ENCODE peak calls at places on chromosomes 6 and 20, in five cellular contexts. G is neural progenitor cell, Z is hepatocyte, C is PC-3, J is HCT116. A is an unnamed sample. For H3K36me3, the result is how much of the 10 kb centered on the place peaks cover.

GRCh38 chr20:43914697-43915208 is at the start of gene TOX2:
- DNase-seq in J (no peak), G (peak), Z (peak), C (no peak), A (no peak)

GRCh38 chr20:17417221-17417620 is 114.0 kb downstream of the BFSP1 start:
- DNase-seq in C (no peak), G (no peak), J (no peak), Z (no peak), A (no peak)

GRCh38 chr6:64254558-64254957 is 619.0 kb downstream of the PHF3 start:
- DNase-seq in G (no peak), Z (no peak), J (no peak), C (peak), A (no peak)

GRCh38 chr6:37283786-37284185 is 25.8 kb upstream of the TMEM217 start:
- DNase-seq in C (no peak), Z (no peak), J (no peak), G (no peak), A (no peak)

GRCh38 chr20:35487479-35487878 is 32.1 kb downstream of the CEP250 start:
- DNase-seq in C (no peak), J (no peak), Z (no peak), G (no peak), A (no peak)

GRCh38 chr20:57619053-57619831 is 984 bp downstream of the ZBP1 start:
- DNase-seq in C (no peak), G (no peak), J (no peak), Z (no peak), A (peak)

GRCh38 chr20:63553933-63554290 is at the start of gene FNDC11:
- DNase-seq in Z (peak), J (no peak), C (peak), G (peak), A (peak)

GRCh38 chr6:113010590-113010989 is 663.5 kb downstream of the RFPL4B start:
- DNase-seq in G (no peak), C (no peak), Z (no peak), J (no peak), A (no peak)

GRCh38 chr20:51470907-51471411 is 71.6 kb downstream of the NFATC2 start:
- DNase-seq in J (no peak), C (no peak), G (no peak), Z (no peak), A (no peak)

GRCh38 chr6:51025082-51025777 is 206.6 kb downstream of the TFAP2B start:
- DNase-seq in G (no peak), Z (no peak), C (peak), J (no peak), A (no peak)

GRCh38 chr20:18001131-18001921 is 32.5 kb downstream of the MGME1 start:
- DNase-seq in G (no peak), J (no peak), C (peak), Z (peak), A (no peak)

DNA sequence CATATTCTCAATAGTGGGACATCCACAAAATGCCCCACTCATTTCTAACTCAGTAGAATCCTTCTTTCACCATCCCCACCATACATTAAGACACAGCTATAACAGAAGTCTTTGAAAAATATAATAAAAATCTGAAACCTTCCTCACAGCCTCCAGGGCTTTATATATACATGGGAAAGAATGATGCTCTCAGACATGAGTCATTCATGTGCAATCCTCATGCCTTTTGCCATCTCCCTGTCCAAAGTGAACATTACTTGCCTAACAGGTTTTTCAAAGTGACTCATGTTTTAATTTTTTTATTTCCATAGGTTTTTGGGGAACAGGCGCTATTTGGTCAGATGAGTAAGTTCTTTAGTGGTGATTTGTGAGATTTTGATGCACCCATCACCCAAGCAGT is 162.7 kb downstream of the RALGAPA2 start:
- DNase-seq in C (peak), Z (peak), J (peak), G (no peak), A (no peak)
- TF ChIP-seq EZH2phosphoT487 in C (no peak), Z (no peak), J (no peak), G (no peak), A (no peak)

DNA sequence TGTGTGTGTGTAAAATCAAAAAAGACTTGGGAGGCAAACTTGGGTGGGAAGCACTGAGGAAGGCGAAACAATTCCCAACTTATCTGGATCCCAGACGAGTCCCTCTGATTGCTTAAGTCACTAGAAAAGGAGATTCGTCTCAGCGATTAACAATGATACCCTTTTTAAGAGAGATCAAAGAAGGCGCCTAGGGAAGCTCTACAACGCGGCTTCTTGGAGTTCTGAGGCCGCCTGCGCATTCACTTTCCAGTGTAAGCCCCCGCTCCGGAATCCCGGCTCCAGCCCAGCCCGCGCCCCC is 8.7 kb upstream of the TBX18 start:
- DNase-seq in C (no peak), J (no peak), Z (no peak), G (peak), A (no peak)
- H2AFZ ChIP-seq in C (no peak), J (no peak), Z (peak), G (no peak), A (no peak)

DNA sequence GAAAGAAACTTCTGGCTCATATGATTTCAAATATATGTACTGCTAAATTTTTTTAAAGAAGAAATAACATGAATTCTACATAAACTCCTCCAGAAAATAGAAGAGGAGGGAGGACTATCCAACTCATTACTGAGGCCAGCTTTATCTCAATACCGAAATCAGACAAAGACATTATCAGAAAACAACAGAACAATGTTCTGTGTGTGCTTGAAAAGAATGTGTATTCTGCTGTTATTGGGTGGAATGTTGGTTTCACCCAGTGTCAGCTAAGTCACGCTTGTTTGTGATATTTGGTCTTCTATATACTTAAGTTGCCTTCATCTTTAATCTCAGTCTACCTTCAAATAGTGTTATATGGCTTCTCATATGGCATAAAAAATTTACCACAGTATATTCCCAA is 18.6 kb upstream of the ELOVL2 start:
- DNase-seq in G (no peak), J (no peak), Z (no peak), C (no peak), A (no peak)
- H3K36me3 ChIP-seq in G (under half), J (under half), Z (under half), C (under half), A (under half)

GRCh38 chr6:45421700-45422540 is 44.2 kb upstream of the SUPT3H start:
- DNase-seq in J (no peak), C (peak), G (peak), Z (peak), A (peak)

GRCh38 chr6:45423901-45424627 is 46.3 kb upstream of the SUPT3H start:
- DNase-seq in J (no peak), G (peak), C (no peak), Z (peak), A (no peak)

GRCh38 chr6:45420909-45421699 is 43.4 kb upstream of the SUPT3H start:
- DNase-seq in C (no peak), J (no peak), G (no peak), Z (peak), A (no peak)

GRCh38 chr6:45423111-45423900 is 45.6 kb upstream of the SUPT3H start:
- DNase-seq in Z (peak), G (peak), C (peak), J (no peak), A (no peak)

DNA sequence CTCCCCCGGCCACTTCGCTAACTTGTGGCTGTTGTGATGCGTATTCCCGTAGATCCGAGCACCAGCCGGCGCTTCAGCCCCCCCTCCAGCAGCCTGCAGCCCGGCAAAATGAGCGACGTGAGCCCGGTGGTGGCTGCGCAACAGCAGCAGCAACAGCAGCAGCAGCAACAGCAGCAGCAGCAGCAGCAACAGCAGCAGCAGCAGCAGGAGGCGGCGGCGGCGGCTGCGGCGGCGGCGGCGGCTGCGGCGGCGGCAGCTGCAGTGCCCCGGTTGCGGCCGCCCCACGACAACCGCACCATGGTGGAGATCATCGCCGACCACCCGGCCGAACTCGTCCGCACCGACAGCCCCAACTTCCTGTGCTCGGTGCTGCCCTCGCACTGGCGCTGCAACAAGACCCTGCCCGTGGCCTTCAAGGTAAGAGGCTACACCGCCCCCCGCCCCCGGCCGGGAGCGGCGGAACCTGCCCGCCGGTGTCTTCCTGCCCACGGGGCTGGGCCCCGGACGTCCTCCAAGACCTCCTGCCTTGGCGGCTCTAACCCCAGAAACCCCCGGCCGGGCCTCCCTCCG is 44.9 kb upstream of the SUPT3H start:
- DNase-seq in C (peak), J (no peak), G (peak), Z (peak), A (peak)
- TF ChIP-seq EZH2phosphoT487 in C (no peak), J (no peak), G (no peak), Z (no peak), A (peak)

GRCh38 chr6:16345449-16346330 is 107.3 kb downstream of the GMPR start:
- DNase-seq in Z (peak), J (no peak), C (peak), G (peak), A (no peak)
- H2AFZ ChIP-seq in Z (no peak), J (peak), C (peak), G (peak), A (no peak)

DNA sequence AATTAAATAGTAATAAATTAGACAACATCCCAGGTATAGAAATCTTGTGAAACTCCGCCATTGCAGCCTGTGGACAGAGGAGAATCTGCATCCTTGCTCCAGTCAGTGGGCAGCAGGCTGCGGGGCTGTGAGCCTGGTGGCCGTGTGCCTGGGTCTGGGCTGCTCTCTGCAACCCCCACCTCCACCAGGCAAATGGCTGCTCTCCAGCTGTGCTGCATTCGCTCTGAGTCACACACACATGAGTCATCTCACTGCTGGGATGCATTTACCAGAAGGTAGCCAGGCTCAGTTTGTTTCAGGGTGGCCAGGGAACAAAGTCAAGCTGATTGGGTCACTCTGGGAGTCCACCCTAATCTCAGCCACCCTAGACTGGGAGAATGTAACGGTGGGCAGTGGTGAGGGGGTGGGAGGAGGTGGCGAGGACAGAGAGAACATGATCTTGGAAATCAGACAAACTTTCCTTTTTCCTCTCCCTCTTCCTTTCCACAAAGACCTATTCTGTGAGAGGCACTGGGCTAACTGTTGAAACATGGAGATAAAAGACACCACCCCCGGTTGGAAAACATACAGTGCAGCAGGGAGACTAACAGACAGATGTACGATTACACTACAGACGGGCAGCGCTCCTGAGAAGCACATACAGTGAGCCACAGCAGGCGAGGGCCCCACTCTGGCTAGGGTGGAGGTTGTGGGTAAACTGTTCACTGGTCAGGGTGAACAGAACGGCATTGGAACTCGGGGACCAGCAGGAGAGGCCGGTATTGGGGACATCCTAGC is 59.2 kb downstream of the TRAM2 start:
- DNase-seq in J (peak), Z (peak), G (peak), C (peak), A (no peak)
- H3K36me3 ChIP-seq in J (under half), Z (under half), G (under half), C (under half), A (half or more)

A was measured in OCI-LY7.